ENCODE peak calls at places on chromosome 22, in eight cellular contexts. F is SK-N-SH, L is HCT116, P is HepG2, T is K562, B is HL-60, Q is Panc1, D is GM12878. U is an unnamed sample.

GRCh38 chr22:49814856-49815255 is 12.8 kb downstream of the BRD1 start:
- DNase-seq in F (no peak), L (no peak), P (no peak), T (no peak), B (no peak), Q (no peak), D (no peak), U (no peak)

GRCh38 chr22:43320943-43321900 is 21.9 kb downstream of the SCUBE1 start:
- DNase-seq in F (no peak), L (no peak), P (no peak), T (peak; percentile 39), B (no peak), Q (no peak), D (no peak), U (no peak)

GRCh38 chr22:23414727-23415489 is 165.2 kb downstream of the IGLL1 start:
- DNase-seq in F (no peak), L (no peak), P (no peak), T (no peak), B (no peak), Q (no peak), D (no peak), U (no peak)

GRCh38 chr22:29305836-29306174 is 645 bp upstream of the GAS2L1 start:
- DNase-seq in F (no peak), L (no peak), P (no peak), T (no peak), B (no peak), Q (no peak), D (no peak), U (no peak)

GRCh38 chr22:20582520-20583361 is 75.3 kb downstream of the MED15 start:
- DNase-seq in F (no peak), L (no peak), P (no peak), T (no peak), B (no peak), Q (no peak), D (no peak), U (no peak)

GRCh38 chr22:27534720-27535125 is 266.8 kb downstream of the MN1 start:
- DNase-seq in F (no peak), L (no peak), P (peak; percentile 35), T (no peak), B (no peak), Q (no peak), D (no peak), U (no peak)

GRCh38 chr22:39028281-39028680 is 7.4 kb downstream of the APOBEC3D start:
- DNase-seq in F (no peak), L (no peak), P (no peak), T (no peak), B (no peak), Q (no peak), D (no peak), U (no peak)

GRCh38 chr22:50134481-50134880 is 36.0 kb upstream of the PANX2 start:
- DNase-seq in F (no peak), L (no peak), P (no peak), T (no peak), B (no peak), Q (no peak), D (no peak), U (no peak)

GRCh38 chr22:22955276-22955798 is 67.7 kb downstream of the IGLL5 start:
- DNase-seq in F (no peak), L (no peak), P (no peak), T (peak; percentile 82), B (no peak), Q (no peak), D (no peak), U (no peak)

GRCh38 chr22:20946991-20947390 is 20.1 kb upstream of the AIFM3 start:
- DNase-seq in F (no peak), L (no peak), P (no peak), T (no peak), B (no peak), Q (no peak), D (no peak), U (no peak)

GRCh38 chr22:39212721-39213376 is 31.9 kb downstream of the PDGFB start:
- DNase-seq in F (no peak), L (peak; percentile 56), P (peak; percentile 52), T (peak; percentile 35), B (no peak), Q (peak; percentile 63), D (no peak), U (peak; percentile 64)

GRCh38 chr22:27315833-27316232 is 485.7 kb downstream of the MN1 start:
- DNase-seq in F (no peak), L (no peak), P (no peak), T (no peak), B (no peak), Q (no peak), D (no peak), U (no peak)

GRCh38 chr22:30481711-30482110 is 9.9 kb upstream of the SEC14L3 start:
- DNase-seq in F (no peak), L (no peak), P (no peak), T (no peak), B (no peak), Q (no peak), D (no peak), U (no peak)

GRCh38 chr22:24706050-24706449 is 68.5 kb downstream of the PIWIL3 start:
- DNase-seq in F (peak; percentile 64), L (no peak), P (peak; percentile 45), T (peak; percentile 26), B (no peak), Q (no peak), D (no peak), U (peak; percentile 81)

GRCh38 chr22:48574776-48575566 is 1252.7 kb downstream of the BRD1 start:
- DNase-seq in F (peak; percentile 85), L (no peak), P (peak; percentile 58), T (no peak), B (peak; percentile 10), Q (no peak), D (no peak), U (peak; percentile 66)

GRCh38 chr22:50218996-50219727 is 18.4 kb downstream of the SELENOO start:
- DNase-seq in F (peak; percentile 87), L (peak; percentile 18), P (peak; percentile 32), T (peak; percentile 79), B (peak; percentile 81), Q (no peak), D (no peak), U (peak; percentile 77)

GRCh38 chr22:23844739-23845202 is 6.0 kb upstream of the DERL3 start:
- DNase-seq in F (no peak), L (no peak), P (no peak), T (no peak), B (no peak), Q (no peak), D (no peak), U (no peak)

GRCh38 chr22:44862981-44863860 is 110.8 kb downstream of the ARHGAP8 start:
- DNase-seq in F (no peak), L (peak; percentile 16), P (no peak), T (peak; percentile 59), B (no peak), Q (no peak), D (no peak), U (peak; percentile 48)

GRCh38 chr22:20243545-20244249 is 24.4 kb downstream of the RTN4R start:
- DNase-seq in F (peak; percentile 69), L (no peak), P (no peak), T (peak; percentile 91), B (peak; percentile 77), Q (no peak), D (no peak), U (peak; percentile 47)

GRCh38 chr22:46517255-46517761 is 20.1 kb downstream of the CELSR1 start:
- DNase-seq in F (no peak), L (no peak), P (no peak), T (no peak), B (no peak), Q (no peak), D (no peak), U (no peak)

GRCh38 chr22:44332946-44333345 is 20.2 kb upstream of the SHISAL1 start:
- DNase-seq in F (no peak), L (no peak), P (no peak), T (no peak), B (no peak), Q (no peak), D (no peak), U (no peak)

DNA sequence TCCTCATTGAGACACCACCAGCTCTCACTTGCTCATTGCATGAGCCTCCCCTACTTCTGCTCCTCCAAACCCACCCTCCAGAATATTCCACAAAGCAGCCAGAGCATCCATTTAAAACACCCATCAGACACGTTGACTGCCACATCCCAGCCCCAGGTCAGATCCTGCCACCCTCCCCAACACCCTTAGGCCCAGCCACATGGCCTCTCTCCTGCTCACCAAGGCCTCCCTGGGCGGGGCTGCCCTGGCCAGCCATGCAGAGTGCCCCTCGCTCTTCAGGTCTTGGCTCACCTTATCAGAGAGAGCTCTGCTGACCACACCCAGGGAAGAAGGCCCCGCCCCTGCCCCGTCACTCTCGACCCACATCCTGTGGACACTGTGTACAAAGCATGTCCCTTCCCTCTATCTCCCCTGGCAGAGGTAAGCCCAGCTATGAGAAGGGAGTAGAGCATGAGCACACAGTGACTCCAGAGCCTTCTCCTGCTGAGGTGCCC is 106.8 kb downstream of the MICAL3 start:
- DNase-seq in F (no peak), L (no peak), P (no peak), T (peak; percentile 93), B (no peak), Q (no peak), D (no peak), U (no peak)
- TF ChIP-seq REST in F (no peak), L (no peak), P (no peak), T (no peak), B (no peak), Q (no peak), D (no peak), U (no peak)

DNA sequence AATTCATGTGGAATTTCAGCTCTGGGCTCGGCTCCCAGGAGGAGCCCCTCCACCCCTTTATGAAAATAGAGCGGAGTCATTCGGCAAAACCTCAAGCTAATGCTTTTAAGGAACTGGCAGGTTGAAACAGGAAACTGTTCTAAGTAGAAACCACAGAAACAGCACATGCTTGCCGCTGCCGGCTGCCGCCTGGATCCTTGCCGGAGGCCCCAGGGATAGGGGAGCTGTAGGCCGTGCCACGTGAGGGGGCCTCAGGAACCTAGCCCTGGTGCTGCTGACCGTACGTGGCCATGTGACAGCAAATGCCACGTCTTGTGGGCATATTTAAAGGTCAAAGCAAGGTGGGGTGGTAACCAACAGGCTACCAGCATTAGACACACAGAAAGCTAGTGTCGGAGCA is 77.9 kb upstream of the TIMP3 start:
- DNase-seq in F (no peak), L (no peak), P (no peak), T (no peak), B (peak; percentile 96), Q (no peak), D (peak; percentile 25), U (no peak)
- TF ChIP-seq POLR2AphosphoS5 in F (no peak), L (no peak), P (no peak), T (no peak), B (peak; percentile 91), Q (no peak), D (no peak), U (no peak)

DNA sequence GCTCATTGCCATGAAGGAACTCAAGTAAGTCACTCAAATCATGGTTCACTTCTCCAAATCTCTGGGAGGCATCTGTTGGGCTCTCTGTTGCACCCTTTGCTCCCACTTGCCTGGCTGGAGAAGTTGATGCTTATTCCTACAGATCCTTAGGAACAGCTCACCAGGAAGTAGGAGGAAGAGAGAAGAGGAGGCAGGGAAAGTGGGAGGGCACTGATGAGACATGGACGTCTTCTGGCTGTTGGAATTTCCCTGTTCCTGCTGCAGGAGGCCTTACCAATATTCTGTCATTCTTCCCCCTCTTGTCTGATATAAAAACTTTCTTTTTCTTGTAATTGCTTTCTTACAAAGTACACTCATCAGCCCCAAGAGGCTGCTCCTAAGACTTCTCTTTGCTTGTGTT is 13.6 kb downstream of the POLR2F start:
- DNase-seq in F (no peak), L (no peak), P (no peak), T (no peak), B (no peak), Q (no peak), D (no peak), U (no peak)
- TF ChIP-seq REST in F (no peak), L (no peak), P (no peak), T (no peak), B (no peak), Q (no peak), D (no peak), U (no peak)

GRCh38 chr22:41201146-41201545 is 4.0 kb upstream of the L3MBTL2 start:
- DNase-seq in F (no peak), L (no peak), P (no peak), T (no peak), B (peak; percentile 7), Q (no peak), D (no peak), U (no peak)
- TF ChIP-seq POLR2AphosphoS5 in F (no peak), L (no peak), P (no peak), T (no peak), B (no peak), Q (no peak), D (no peak), U (no peak)